ENCODE peak calls at places on chromosomes 7 and 10, in nine cellular contexts. B is CD8-positive, alpha-beta T cell; T is NCI-H1417; E is GM10248; X is IMR-90; Y is NCI-H1092 treated with DMSO at 0.1 percent for 48 hours; P is GM23248; Q is foreskin keratinocyte; N is cardiac fibroblast. S is an unnamed sample.

GRCh38 chr10:110360857-110361474 is 56.2 kb upstream of the SMNDC1 start:
- DNase-seq in B (no peak), T (no peak), E (no peak), X (no peak), Y (no peak), P (peak; percentile 40), Q (no peak), N (peak; percentile 26), S (no peak)

GRCh38 chr10:121085386-121085785 is 234.2 kb downstream of the WDR11 start:
- DNase-seq in B (no peak), T (no peak), E (no peak), X (no peak), Y (no peak), P (no peak), Q (no peak), N (no peak), S (no peak)

GRCh38 chr10:112360308-112361270 is 13.3 kb upstream of the ACSL5 start:
- DNase-seq in B (no peak), T (no peak), E (no peak), X (peak; percentile 21), Y (no peak), P (peak; percentile 81), Q (peak; percentile 68), N (peak; percentile 61), S (no peak)

GRCh38 chr7:110856704-110857103 is 234.2 kb upstream of the LRRN3 start:
- DNase-seq in B (no peak), T (no peak), E (no peak), X (peak; percentile 50), Y (no peak), P (peak; percentile 14), Q (peak; percentile 27), N (peak; percentile 12), S (no peak)

GRCh38 chr10:76869931-76870330 is 767.7 kb downstream of the KCNMA1 start:
- DNase-seq in B (no peak), T (no peak), E (peak; percentile 1), X (no peak), Y (no peak), P (no peak), Q (no peak), N (no peak), S (no peak)

GRCh38 chr7:30561389-30561788 is 33.3 kb upstream of the GARS1 start:
- DNase-seq in B (no peak), T (no peak), E (no peak), X (no peak), Y (no peak), P (no peak), Q (no peak), N (no peak), S (no peak)

GRCh38 chr10:58137813-58138212 is 129.9 kb downstream of the IPMK start:
- DNase-seq in B (no peak), T (peak; percentile 52), E (no peak), X (no peak), Y (peak; percentile 96), P (no peak), Q (no peak), N (no peak), S (no peak)

GRCh38 chr10:77685494-77685893 is 47.9 kb upstream of the KCNMA1 start:
- DNase-seq in B (no peak), T (peak; percentile 87), E (no peak), X (no peak), Y (peak; percentile 90), P (no peak), Q (no peak), N (no peak), S (no peak)

GRCh38 chr10:80729896-80730295 is 192.2 kb downstream of the SH2D4B start:
- DNase-seq in B (no peak), T (no peak), E (no peak), X (no peak), Y (no peak), P (no peak), Q (no peak), N (no peak), S (no peak)

GRCh38 chr10:70234668-70235447 is 1.6 kb upstream of the PPA1 start:
- DNase-seq in B (no peak), T (no peak), E (no peak), X (peak; percentile 84), Y (no peak), P (peak; percentile 95), Q (no peak), N (peak; percentile 41), S (no peak)

GRCh38 chr7:110681941-110682340 is 409.0 kb upstream of the LRRN3 start:
- DNase-seq in B (no peak), T (no peak), E (no peak), X (no peak), Y (no peak), P (no peak), Q (no peak), N (no peak), S (no peak)

GRCh38 chr10:69831231-69831855 is 29.6 kb downstream of the COL13A1 start:
- DNase-seq in B (no peak), T (no peak), E (no peak), X (peak; percentile 42), Y (no peak), P (peak; percentile 40), Q (no peak), N (peak; percentile 32), S (no peak)

GRCh38 chr10:78905940-78906308 is 162.8 kb upstream of the ZMIZ1 start:
- DNase-seq in B (no peak), T (peak; percentile 31), E (no peak), X (no peak), Y (peak; percentile 51), P (no peak), Q (no peak), N (no peak), S (peak; percentile 70)

GRCh38 chr7:45670227-45670626 is 96.1 kb downstream of the ADCY1 start:
- DNase-seq in B (no peak), T (no peak), E (no peak), X (no peak), Y (no peak), P (no peak), Q (no peak), N (no peak), S (no peak)

GRCh38 chr7:11620822-11621395 is 211.1 kb downstream of the THSD7A start:
- DNase-seq in B (no peak), T (no peak), E (no peak), X (no peak), Y (no peak), P (no peak), Q (no peak), N (no peak), S (no peak)

S was measured in NCI-H510A.